ENCODE peak calls at places on chromosome 17, in five cellular contexts. K is psoas muscle, F is AG04450, R is K562, Q is transverse colon. L is an unnamed sample.

GRCh38 chr17:4897198-4897657 is 2.1 kb upstream of the C17orf107 start:
- DNase-seq in K (no peak), F (no peak), R (no peak), Q (no peak), L (no peak)

GRCh38 chr17:76700627-76701470 is 9.9 kb downstream of the MXRA7 start:
- DNase-seq in K (peak; percentile 75), F (peak; percentile 57), R (no peak), Q (peak; percentile 43), L (peak; percentile 80)

GRCh38 chr17:45073414-45074070 is 12.4 kb downstream of the NMT1 start:
- DNase-seq in K (no peak), F (peak; percentile 93), R (no peak), Q (peak; percentile 25), L (no peak)

GRCh38 chr17:156946-157345 is 19.6 kb downstream of the SCGB1C2 start:
- DNase-seq in K (peak; percentile 11), F (no peak), R (no peak), Q (no peak), L (no peak)

GRCh38 chr17:64146418-64147109 is 16.6 kb upstream of the ERN1 start:
- DNase-seq in K (peak; percentile 72), F (no peak), R (no peak), Q (peak; percentile 60), L (peak; percentile 77)

GRCh38 chr17:206941-207560 is 25.6 kb upstream of the DOC2B start:
- DNase-seq in K (no peak), F (no peak), R (no peak), Q (no peak), L (no peak)

GRCh38 chr17:82126479-82127314 is 28.7 kb upstream of the FASN start:
- DNase-seq in K (no peak), F (no peak), R (no peak), Q (peak; percentile 21), L (no peak)

GRCh38 chr17:44673893-44674292 is 15.7 kb downstream of the CCDC43 start:
- DNase-seq in K (no peak), F (no peak), R (no peak), Q (no peak), L (no peak)

GRCh38 chr17:78490673-78491072 is 86.5 kb downstream of the DNAH17 start:
- DNase-seq in K (no peak), F (no peak), R (no peak), Q (no peak), L (no peak)

GRCh38 chr17:80866050-80866793 is 125.4 kb upstream of the CHMP6 start:
- DNase-seq in K (peak; percentile 70), F (peak; percentile 24), R (peak; percentile 68), Q (peak; percentile 71), L (peak; percentile 67)
- TF ChIP-seq CTCF in K (peak; percentile 80), F (peak; percentile 88), R (peak; percentile 72), Q (peak; percentile 73), L (peak; percentile 85)

GRCh38 chr17:7263801-7264078 is 1.5 kb upstream of the CLDN7 start:
- DNase-seq in K (no peak), F (no peak), R (no peak), Q (peak; percentile 76), L (no peak)
- H3K4me3 ChIP-seq in K (no peak overlapping the region), F (no peak overlapping the region), R (peak overlapping the region; percentile 47), Q (peak overlapping the region; percentile 72), L (no peak overlapping the region)

DNA sequence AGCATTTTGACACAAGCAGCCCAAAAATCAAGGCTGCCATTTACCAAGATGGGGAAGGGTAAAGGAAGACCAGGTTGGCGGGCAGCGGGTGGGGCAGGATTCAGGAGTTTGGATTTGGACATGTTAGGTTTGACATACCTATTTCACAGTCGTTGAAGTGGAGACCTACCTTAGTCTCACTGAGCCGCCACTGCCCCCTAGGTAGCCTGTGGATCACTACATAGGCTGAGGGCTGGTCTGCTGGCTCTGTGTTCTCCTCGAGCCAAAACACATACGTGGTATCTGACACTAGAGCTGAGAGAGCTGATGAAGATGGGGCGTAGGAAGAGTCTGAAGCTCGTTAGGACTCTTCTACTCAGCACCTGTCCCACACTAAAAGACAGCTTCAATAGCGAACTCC is 115.1 kb downstream of the HIC1 start:
- DNase-seq in K (no peak), F (no peak), R (no peak), Q (peak; percentile 39), L (no peak)
- TF ChIP-seq CTCF in K (no peak), F (peak; percentile 13), R (peak; percentile 55), Q (peak; percentile 16), L (peak; percentile 12)

GRCh38 chr17:36641877-36642845 is 40.8 kb downstream of the MRM1 start:
- DNase-seq in K (no peak), F (no peak), R (no peak), Q (peak; percentile 54), L (peak; percentile 40)
- H3K4me3 ChIP-seq in K (peak overlapping the region; percentile 59), F (peak overlapping the region; percentile 22), R (no peak overlapping the region), Q (peak overlapping the region; percentile 24), L (peak overlapping the region; percentile 41)

DNA sequence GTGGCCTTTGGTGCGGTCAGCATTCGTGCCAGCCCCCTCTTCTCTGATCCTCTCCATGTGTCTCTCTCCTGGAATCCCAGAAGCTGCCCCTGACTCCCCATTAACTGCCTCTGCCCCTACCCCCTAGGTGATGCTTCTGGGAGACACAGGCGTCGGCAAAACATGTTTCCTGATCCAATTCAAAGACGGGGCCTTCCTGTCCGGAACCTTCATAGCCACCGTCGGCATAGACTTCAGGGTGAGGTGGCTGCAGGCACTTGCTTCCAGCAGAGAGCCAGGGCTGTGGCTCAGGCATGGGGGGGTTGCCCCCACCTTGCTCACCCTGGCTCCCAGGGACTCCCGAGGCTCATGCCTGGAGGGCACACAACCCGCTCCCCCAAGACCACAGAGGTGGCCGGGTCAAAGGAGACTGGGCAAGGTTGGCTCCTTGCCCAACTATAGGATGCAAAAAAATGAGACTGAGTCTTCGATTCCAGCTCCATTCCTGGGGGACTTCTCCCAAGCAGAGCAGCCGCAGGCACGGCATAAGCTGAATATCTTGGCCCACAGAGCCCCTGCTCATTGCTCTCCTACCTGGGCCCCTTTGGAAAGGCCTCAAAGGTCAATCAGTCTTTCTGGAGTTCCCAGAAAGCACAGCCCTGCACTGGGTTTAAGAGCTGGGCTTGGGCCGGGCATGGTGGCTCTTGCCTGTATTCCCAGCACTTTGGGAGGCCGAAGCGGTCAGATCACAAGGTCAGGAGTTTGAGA is 3.8 kb downstream of the RAB37 start:
- DNase-seq in K (no peak), F (no peak), R (no peak), Q (no peak), L (no peak)
- TF ChIP-seq CTCF in K (no peak), F (no peak), R (no peak), Q (no peak), L (no peak)